ENCODE peak calls at places on chromosomes 4 and X, in six cellular contexts. R, X, Z, I, W and L are unnamed samples.

GRCh38 chr4:6674500-6675149 is 19.1 kb upstream of the S100P start:
- DNase-seq in R (peak; percentile 62), X (peak; percentile 63), Z (peak; percentile 37), I (peak; percentile 45), W (peak; percentile 60), L (no peak)

GRCh38 chrX:18920566-18920965 is 63.3 kb downstream of the PHKA2 start:
- DNase-seq in R (no peak), X (no peak), Z (no peak), I (no peak), W (no peak), L (no peak)

GRCh38 chr4:73705056-73705432 is 35.3 kb upstream of the CXCL8 start:
- DNase-seq in R (no peak), X (no peak), Z (no peak), I (no peak), W (no peak), L (no peak)

GRCh38 chrX:107389726-107390125 is 59.7 kb upstream of the FRMPD3 start:
- DNase-seq in R (no peak), X (no peak), Z (no peak), I (no peak), W (no peak), L (no peak)

GRCh38 chr4:156638925-156639605 is 332.5 kb downstream of the PDGFC start:
- DNase-seq in R (no peak), X (no peak), Z (no peak), I (no peak), W (no peak), L (no peak)

GRCh38 chr4:20520901-20521300 is 179.4 kb upstream of the PACRGL start:
- DNase-seq in R (peak; percentile 8), X (no peak), Z (no peak), I (no peak), W (no peak), L (no peak)

GRCh38 chr4:2172627-2173231 is 69.2 kb downstream of the HAUS3 start:
- DNase-seq in R (no peak), X (no peak), Z (no peak), I (no peak), W (peak; percentile 20), L (no peak)

GRCh38 chr4:163111588-163111987 is 55.1 kb downstream of the NAF1 start:
- DNase-seq in R (peak; percentile 2), X (no peak), Z (no peak), I (no peak), W (no peak), L (no peak)

GRCh38 chrX:71291381-71291780 is 7.9 kb downstream of the NONO start:
- DNase-seq in R (no peak), X (no peak), Z (no peak), I (no peak), W (no peak), L (no peak)

GRCh38 chrX:97494756-97495372 is 611.2 kb downstream of the RPA4 start:
- DNase-seq in R (no peak), X (no peak), Z (no peak), I (peak; percentile 31), W (no peak), L (no peak)

GRCh38 chr4:174561556-174561955 is 39.3 kb upstream of the HPGD start:
- DNase-seq in R (no peak), X (no peak), Z (no peak), I (no peak), W (no peak), L (no peak)

GRCh38 chr4:108003964-108004630 is 14.4 kb downstream of the HADH start:
- DNase-seq in R (no peak), X (no peak), Z (no peak), I (no peak), W (no peak), L (no peak)

GRCh38 chrX:69062493-69062892 is 102.8 kb downstream of the PJA1 start:
- DNase-seq in R (no peak), X (no peak), Z (no peak), I (no peak), W (no peak), L (peak; percentile 11)

GRCh38 chr4:74013269-74013668 is 14.8 kb upstream of the CXCL5 start:
- DNase-seq in R (no peak), X (no peak), Z (no peak), I (no peak), W (no peak), L (no peak)

GRCh38 chr4:174380699-174381098 is 97.0 kb downstream of the CEP44 start:
- DNase-seq in R (no peak), X (no peak), Z (no peak), I (no peak), W (no peak), L (no peak)

GRCh38 chrX:18674788-18675735 is 3.2 kb upstream of the RS1 start:
- DNase-seq in R (peak; percentile 96), X (peak; percentile 24), Z (peak; percentile 86), I (peak; percentile 64), W (peak; percentile 58), L (peak; percentile 21)

GRCh38 chr4:113760852-113761681 is 471 bp downstream of the CAMK2D start:
- DNase-seq in R (peak; percentile 81), X (no peak), Z (no peak), I (no peak), W (peak; percentile 74), L (no peak)

GRCh38 chr4:140858897-140859296 is 102.7 kb upstream of the TBC1D9 start:
- DNase-seq in R (peak; percentile 49), X (no peak), Z (no peak), I (no peak), W (no peak), L (no peak)

GRCh38 chr4:27844359-27844758 is 983.7 kb downstream of the STIM2 start:
- DNase-seq in R (no peak), X (no peak), Z (no peak), I (no peak), W (no peak), L (no peak)

GRCh38 chr4:52604215-52604614 is 54.9 kb downstream of the USP46 start:
- DNase-seq in R (no peak), X (no peak), Z (no peak), I (no peak), W (no peak), L (no peak)

GRCh38 chr4:45370370-45370769 is 644.0 kb upstream of the GNPDA2 start:
- DNase-seq in R (no peak), X (no peak), Z (no peak), I (no peak), W (no peak), L (no peak)

GRCh38 chrX:136170109-136170800 is 22.9 kb downstream of the FHL1 start:
- DNase-seq in R (no peak), X (no peak), Z (no peak), I (no peak), W (no peak), L (no peak)

GRCh38 chr4:10061650-10062415 is 40.5 kb upstream of the SLC2A9 start:
- DNase-seq in R (no peak), X (no peak), Z (no peak), I (no peak), W (no peak), L (no peak)

GRCh38 chr4:185792384-185793146 is 19.4 kb downstream of the SORBS2 start:
- DNase-seq in R (no peak), X (no peak), Z (no peak), I (no peak), W (peak; percentile 95), L (no peak)

GRCh38 chrX:24493740-24494543 is 28.9 kb downstream of the PDK3 start:
- DNase-seq in R (no peak), X (no peak), Z (no peak), I (no peak), W (peak; percentile 38), L (no peak)

DNA sequence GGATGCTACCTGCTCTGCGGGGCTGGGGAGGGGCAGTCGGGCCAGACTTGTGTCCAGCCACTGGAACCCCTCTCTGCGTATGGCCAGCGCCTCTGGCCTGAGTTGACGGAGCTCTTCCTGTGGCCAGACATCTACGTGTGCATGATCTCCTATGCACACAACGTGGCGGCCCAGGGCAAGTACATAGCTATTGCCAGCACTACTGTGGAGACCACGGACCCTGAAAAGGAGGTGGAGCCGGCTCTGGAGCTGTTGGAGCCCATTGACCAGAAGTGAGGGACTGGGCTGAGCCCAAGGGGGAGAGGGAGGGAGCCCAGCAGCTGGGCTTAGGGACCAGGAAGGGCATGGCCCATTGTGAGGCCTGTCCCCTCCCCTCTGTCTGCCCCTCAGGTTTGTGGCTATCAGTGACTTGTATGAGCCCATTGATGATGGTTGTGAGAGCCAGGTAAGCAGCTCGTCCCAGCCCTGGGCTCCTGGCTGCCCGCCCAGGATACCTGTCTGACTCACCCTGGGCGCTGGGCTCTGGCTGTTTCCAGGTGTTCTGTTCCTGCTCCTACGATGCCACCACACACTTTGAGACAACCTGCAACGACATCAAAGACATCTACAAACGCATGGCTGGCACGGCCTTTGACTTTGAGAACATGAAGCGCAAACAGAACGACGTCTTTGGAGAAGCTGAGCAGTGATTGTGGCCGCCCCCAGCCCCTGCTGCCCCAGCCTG is 1.8 kb upstream of the FAM50A start:
- DNase-seq in R (no peak), X (no peak), Z (no peak), I (no peak), W (no peak), L (no peak)
- TF ChIP-seq YY1 in R (no peak), X (no peak), Z (no peak), I (no peak), W (no peak), L (no peak)

GRCh38 chrX:65671286-65671685 is 3.8 kb downstream of the MSN start:
- DNase-seq in R (no peak), X (no peak), Z (no peak), I (no peak), W (no peak), L (no peak)
- H3K4me3 ChIP-seq in R (peak overlapping the region; percentile 33), X (no peak overlapping the region), Z (peak overlapping the region; percentile 4), I (peak overlapping the region; percentile 62), W (no peak overlapping the region), L (no peak overlapping the region)

GRCh38 chr4:8089862-8090261 is 68.8 kb downstream of the ABLIM2 start:
- DNase-seq in R (no peak), X (no peak), Z (no peak), I (no peak), W (no peak), L (no peak)

GRCh38 chr4:8087921-8088495 is 70.6 kb downstream of the ABLIM2 start:
- DNase-seq in R (no peak), X (no peak), Z (no peak), I (no peak), W (no peak), L (no peak)

GRCh38 chr4:8092282-8092681 is 66.3 kb downstream of the ABLIM2 start:
- DNase-seq in R (no peak), X (no peak), Z (no peak), I (no peak), W (no peak), L (no peak)

GRCh38 chr4:8088966-8089491 is 69.6 kb downstream of the ABLIM2 start:
- DNase-seq in R (no peak), X (no peak), Z (no peak), I (no peak), W (no peak), L (no peak)

GRCh38 chr4:8090312-8090711 is 68.3 kb downstream of the ABLIM2 start:
- DNase-seq in R (no peak), X (no peak), Z (no peak), I (no peak), W (no peak), L (no peak)
- TF ChIP-seq POLR2AphosphoS5 in R (no peak), X (no peak), Z (no peak), I (no peak), W (no peak), L (no peak)

DNA sequence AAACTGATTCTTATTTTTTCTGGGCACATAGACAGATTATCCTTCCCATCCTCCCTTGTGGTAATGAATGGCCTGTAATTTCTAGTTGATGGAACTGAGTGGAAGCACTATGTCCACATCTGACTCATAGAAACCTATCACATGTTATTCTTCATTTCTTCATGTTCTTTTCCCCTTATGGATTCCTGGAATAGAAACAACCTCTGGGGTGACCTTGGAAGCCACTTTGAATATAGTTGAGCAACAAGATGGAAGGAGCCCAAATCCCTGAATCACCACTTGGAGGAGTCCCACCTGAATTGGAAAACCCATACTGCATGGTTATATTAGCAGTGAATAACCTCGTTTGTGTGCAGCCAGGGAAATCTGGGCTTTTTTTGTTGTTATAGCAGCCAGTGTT is 137.8 kb downstream of the MID1IP1 start:
- DNase-seq in R (no peak), X (no peak), Z (no peak), I (no peak), W (no peak), L (no peak)
- TF ChIP-seq YY1 in R (no peak), X (no peak), Z (no peak), I (no peak), W (no peak), L (no peak)